ENCODE peak calls at places on chromosomes 3 and 15, in seven cellular contexts. G is foreskin keratinocyte, X is mammary epithelial cell, A is dorsolateral prefrontal cortex, J is GM23248, C is substantia nigra, B is heart right ventricle. L is an unnamed sample.

GRCh38 chr3:10278501-10278900 is 14.2 kb downstream of the GHRL start:
- DNase-seq in B (no peak), C (no peak), A (no peak), G (no peak), X (no peak), J (no peak), L (no peak)

GRCh38 chr15:84961114-84961452 is 20.6 kb upstream of the PDE8A start:
- DNase-seq in J (peak; percentile 42), A (no peak), G (peak; percentile 53), B (no peak), X (peak; percentile 44), C (no peak), L (no peak)

GRCh38 chr3:198028718-198029117 is 68.7 kb downstream of the LMLN start:
- DNase-seq in J (peak; percentile 31), X (peak; percentile 0), B (no peak), C (no peak), G (peak; percentile 15), A (no peak), L (no peak)

GRCh38 chr15:68679161-68679560 is 100.4 kb downstream of the CORO2B start:
- DNase-seq in J (peak; percentile 21), A (no peak), C (no peak), G (no peak), B (no peak), X (no peak), L (no peak)

GRCh38 chr3:114606336-114606735 is 312.5 kb downstream of the TIGIT start:
- DNase-seq in A (no peak), X (no peak), C (no peak), G (no peak), J (no peak), B (no peak), L (no peak)

GRCh38 chr15:53588773-53589172 is 170.7 kb downstream of the WDR72 start:
- DNase-seq in C (no peak), B (no peak), G (no peak), X (peak; percentile 42), A (no peak), J (peak; percentile 2), L (no peak)

GRCh38 chr3:126197854-126198584 is 17.6 kb upstream of the ALDH1L1 start:
- DNase-seq in C (peak; percentile 31), A (no peak), G (no peak), J (peak; percentile 82), B (peak; percentile 56), X (peak; percentile 46), L (peak; percentile 65)

GRCh38 chr3:25508901-25509300 is 80.8 kb downstream of the RARB start:
- DNase-seq in J (peak; percentile 80), B (no peak), G (peak; percentile 24), A (no peak), X (peak; percentile 72), C (no peak), L (no peak)

GRCh38 chr3:69791919-69792399 is 52.7 kb downstream of the MITF start:
- DNase-seq in A (no peak), X (peak; percentile 35), J (peak; percentile 63), B (no peak), G (no peak), C (no peak), L (no peak)

GRCh38 chr15:34116620-34117019 is 14.7 kb downstream of the PGBD4 start:
- DNase-seq in X (no peak), B (no peak), G (no peak), J (no peak), C (no peak), A (no peak), L (no peak)

GRCh38 chr15:77035999-77036471 is 34.9 kb downstream of the TSPAN3 start:
- DNase-seq in J (no peak), A (no peak), C (no peak), B (no peak), G (peak; percentile 41), X (no peak), L (no peak)

GRCh38 chr3:16338124-16338523 is 73.1 kb downstream of the OXNAD1 start:
- DNase-seq in X (no peak), B (no peak), A (no peak), J (no peak), C (no peak), G (no peak), L (no peak)

GRCh38 chr3:33032937-33033336 is 64.0 kb downstream of the GLB1 start:
- DNase-seq in A (no peak), X (peak; percentile 82), C (no peak), G (peak; percentile 71), B (no peak), J (peak; percentile 3), L (peak; percentile 73)

GRCh38 chr15:62413786-62414185 is 248.7 kb upstream of the C2CD4B start:
- DNase-seq in A (no peak), C (no peak), X (no peak), G (no peak), B (no peak), J (no peak), L (no peak)

GRCh38 chr3:69568458-69568857 is 170.8 kb upstream of the MITF start:
- DNase-seq in C (no peak), B (no peak), J (peak; percentile 37), A (no peak), X (no peak), G (no peak), L (no peak)

GRCh38 chr15:100266166-100266565 is 75.6 kb downstream of the ADAMTS17 start:
- DNase-seq in J (no peak), C (no peak), A (no peak), G (no peak), X (no peak), B (no peak), L (no peak)

GRCh38 chr15:64337761-64338160 is 18.2 kb downstream of the CSNK1G1 start:
- DNase-seq in X (no peak), J (no peak), A (no peak), B (no peak), G (no peak), C (no peak), L (no peak)

GRCh38 chr3:197736010-197736490 is 654 bp downstream of the RUBCN start:
- DNase-seq in X (peak; percentile 36), B (peak; percentile 18), A (no peak), C (no peak), J (peak; percentile 54), G (no peak), L (peak; percentile 40)

GRCh38 chr3:50126287-50127211 is 28.6 kb upstream of the SEMA3F start:
- DNase-seq in X (no peak), C (no peak), G (no peak), J (peak; percentile 47), A (no peak), B (no peak), L (no peak)

GRCh38 chr3:176274161-176274560 is 923.1 kb downstream of the TBL1XR1 start:
- DNase-seq in A (no peak), C (no peak), G (peak; percentile 12), B (no peak), J (no peak), X (peak; percentile 4), L (no peak)

GRCh38 chr3:124281453-124282316 is 289.8 kb upstream of the ROPN1 start:
- DNase-seq in X (peak; percentile 41), B (peak; percentile 56), J (peak; percentile 58), C (no peak), G (peak; percentile 19), A (no peak), L (peak; percentile 30)

GRCh38 chr3:160168290-160168689 is 56.9 kb upstream of the C3orf80 start:
- DNase-seq in B (no peak), A (no peak), C (no peak), X (no peak), J (no peak), G (no peak), L (no peak)
- H3K27ac ChIP-seq in B (no peak overlapping the region), A (no peak overlapping the region), C (no peak overlapping the region), X (no peak overlapping the region), J (peak overlapping the region; percentile 92), G (no peak overlapping the region), L (no peak overlapping the region)

DNA sequence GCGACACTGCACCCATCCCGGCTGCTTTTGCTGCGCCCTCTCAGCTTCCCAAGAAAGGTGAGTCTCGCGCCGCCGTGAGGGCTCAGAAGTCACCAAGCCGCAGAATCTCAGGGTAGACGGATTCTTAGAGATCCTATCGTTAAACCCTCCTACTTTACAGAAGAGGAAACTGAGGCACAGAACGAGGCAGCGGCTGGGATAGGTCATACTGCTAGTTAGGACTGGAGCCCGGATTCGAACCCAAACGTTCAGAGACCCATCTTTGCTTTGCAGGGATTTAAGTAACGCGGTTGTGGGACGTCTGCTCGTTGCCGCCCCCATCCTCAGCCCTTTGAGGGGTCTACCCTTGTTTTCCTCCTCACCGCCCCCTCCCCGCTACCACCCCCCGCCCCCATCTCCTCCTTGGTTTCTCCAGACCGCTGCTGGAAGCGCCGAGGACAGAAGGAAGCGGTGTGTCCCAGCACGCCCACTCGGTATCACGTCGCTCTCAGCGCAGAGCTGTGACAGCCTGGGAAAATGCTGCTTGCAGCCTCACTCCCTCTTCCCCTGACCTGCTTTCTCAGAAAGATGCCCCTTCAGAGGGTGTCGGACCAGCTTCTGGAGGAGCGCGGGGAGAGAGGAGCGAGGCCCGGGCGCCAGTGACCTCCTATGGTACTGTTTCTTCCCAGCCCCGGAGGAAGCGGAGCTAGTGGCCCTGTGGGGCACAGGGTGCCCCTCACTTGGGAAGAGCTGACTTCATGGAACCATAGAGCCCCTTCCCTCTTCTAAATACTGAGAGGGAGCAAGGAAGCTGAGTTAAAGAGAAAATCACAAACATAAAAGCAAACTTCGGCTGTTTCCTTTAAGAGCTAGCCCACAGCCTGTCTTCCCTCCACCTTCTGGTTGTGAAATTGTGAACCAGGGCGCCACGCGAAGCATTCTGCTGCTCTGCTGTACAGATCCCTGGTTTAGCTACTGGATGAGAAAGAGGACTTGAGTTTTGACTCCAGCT is 573 bp downstream of the IL1RAP start:
- DNase-seq in A (peak; percentile 52), B (peak; percentile 32), J (peak; percentile 81), X (peak; percentile 48), G (no peak), C (peak; percentile 20), L (peak; percentile 39)
- H3K27ac ChIP-seq in A (peak overlapping the region; percentile 80), B (peak overlapping the region; percentile 84), J (peak overlapping the region; percentile 85), X (peak overlapping the region; percentile 88), G (peak overlapping the region; percentile 67), C (peak overlapping the region; percentile 60), L (peak overlapping the region; percentile 89)

GRCh38 chr15:51184637-51185036 is 89.9 kb upstream of the TNFAIP8L3 start:
- DNase-seq in C (no peak), A (no peak), B (no peak), G (no peak), J (no peak), X (no peak), L (no peak)
- H3K27ac ChIP-seq in C (no peak overlapping the region), A (no peak overlapping the region), B (no peak overlapping the region), G (no peak overlapping the region), J (no peak overlapping the region), X (no peak overlapping the region), L (no peak overlapping the region)

GRCh38 chr3:149325581-149325980 is 7.9 kb downstream of the TM4SF18 start:
- DNase-seq in B (no peak), A (no peak), G (no peak), J (no peak), X (no peak), C (no peak), L (no peak)
- H3K27ac ChIP-seq in B (no peak overlapping the region), A (no peak overlapping the region), G (no peak overlapping the region), J (no peak overlapping the region), X (no peak overlapping the region), C (no peak overlapping the region), L (no peak overlapping the region)

L was measured in RWPE1.